ENCODE peak calls at places on chromosome 9, in ten cellular contexts. K, L, X, O, R, G, S, B, Q and P are unnamed samples.
A peak's percentile ranks its signal among the peaks of the same experiment; 100 is the strongest.

GRCh38 chr9:128677787-128678186 is 11.2 kb upstream of the SET start:
- DNase-seq in K (no peak), L (no peak), X (no peak), O (no peak), R (no peak), G (no peak), S (no peak), B (no peak), Q (no peak), P (no peak)

GRCh38 chr9:135512904-135513303 is 8.3 kb upstream of the LCN1 start:
- DNase-seq in K (no peak), L (no peak), X (no peak), O (no peak), R (no peak), G (no peak), S (no peak), B (no peak), Q (no peak), P (no peak)

GRCh38 chr9:133910855-133911514 is 81.1 kb downstream of the VAV2 start:
- DNase-seq in K (no peak), L (no peak), X (no peak), O (no peak), R (no peak), G (no peak), S (no peak), B (no peak), Q (no peak), P (no peak)

GRCh38 chr9:134361426-134361825 is 35.2 kb downstream of the RXRA start:
- DNase-seq in K (no peak), L (no peak), X (no peak), O (no peak), R (no peak), G (no peak), S (no peak), B (no peak), Q (no peak), P (no peak)

GRCh38 chr9:119924736-119925135 is 555.5 kb upstream of the BRINP1 start:
- DNase-seq in K (no peak), L (no peak), X (no peak), O (no peak), R (no peak), G (no peak), S (no peak), B (no peak), Q (no peak), P (no peak)

GRCh38 chr9:106655966-106656365 is 207.0 kb upstream of the ZNF462 start:
- DNase-seq in K (no peak), L (no peak), X (no peak), O (no peak), R (peak; percentile 63), G (no peak), S (no peak), B (no peak), Q (no peak), P (no peak)

GRCh38 chr9:126420643-126421564 is 94.3 kb downstream of the MVB12B start:
- DNase-seq in K (no peak), L (no peak), X (no peak), O (no peak), R (no peak), G (peak; percentile 12), S (no peak), B (no peak), Q (peak; percentile 38), P (no peak)

GRCh38 chr9:13731637-13732036 is 452.1 kb upstream of the MPDZ start:
- DNase-seq in K (no peak), L (no peak), X (no peak), O (no peak), R (no peak), G (no peak), S (no peak), B (no peak), Q (no peak), P (no peak)

GRCh38 chr9:121345070-121345469 is 25.0 kb downstream of the STOM start:
- DNase-seq in K (no peak), L (no peak), X (no peak), O (no peak), R (no peak), G (no peak), S (no peak), B (no peak), Q (no peak), P (no peak)

GRCh38 chr9:80285325-80285724 is 713.6 kb downstream of the TLE4 start:
- DNase-seq in K (no peak), L (no peak), X (no peak), O (peak; percentile 3), R (no peak), G (peak; percentile 56), S (no peak), B (no peak), Q (peak; percentile 2), P (no peak)
- TF ChIP-seq CTCF in K (no peak), L (no peak), X (peak; percentile 20), O (peak; percentile 2), R (peak; percentile 50), G (peak; percentile 63), S (no peak), B (peak; percentile 41), Q (peak; percentile 9), P (peak; percentile 37)

DNA sequence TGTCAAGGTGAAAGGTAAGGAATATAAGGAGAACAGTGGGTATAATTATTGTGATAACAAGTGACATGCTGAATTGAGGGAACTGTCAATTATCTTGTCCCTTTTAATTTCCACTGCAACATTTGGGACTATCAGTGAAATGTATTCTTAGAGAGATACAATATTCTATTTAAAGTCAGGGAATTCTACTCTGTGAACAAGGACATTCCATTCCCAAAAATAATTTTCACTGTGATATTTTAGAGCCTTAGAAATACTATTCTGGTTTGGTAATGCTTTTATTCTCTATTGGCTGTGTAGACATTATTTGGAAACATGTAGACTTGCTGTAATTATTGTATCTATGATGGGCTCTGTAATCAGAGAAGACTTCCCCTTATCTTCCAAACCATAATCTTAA is 248.0 kb upstream of the PCSK5 start:
- DNase-seq in K (no peak), L (no peak), X (no peak), O (no peak), R (no peak), G (no peak), S (no peak), B (no peak), Q (no peak), P (no peak)
- TF ChIP-seq CTCF in K (no peak), L (no peak), X (no peak), O (no peak), R (no peak), G (no peak), S (no peak), B (no peak), Q (no peak), P (no peak)

GRCh38 chr9:33044677-33045282 is 19.7 kb downstream of the DNAJA1 start:
- DNase-seq in K (no peak), L (no peak), X (no peak), O (peak; percentile 22), R (no peak), G (no peak), S (no peak), B (no peak), Q (peak; percentile 33), P (no peak)
- TF ChIP-seq CTCF in K (no peak), L (no peak), X (peak; percentile 11), O (peak; percentile 19), R (peak; percentile 57), G (peak; percentile 53), S (no peak), B (no peak), Q (peak; percentile 34), P (no peak)

GRCh38 chr9:81573415-81574321 is 115.7 kb downstream of the TLE1 start:
- DNase-seq in K (no peak), L (no peak), X (no peak), O (no peak), R (no peak), G (no peak), S (no peak), B (no peak), Q (no peak), P (no peak)
- TF ChIP-seq CTCF in K (no peak), L (no peak), X (no peak), O (no peak), R (no peak), G (peak; percentile 16), S (no peak), B (no peak), Q (no peak), P (peak; percentile 57)

DNA sequence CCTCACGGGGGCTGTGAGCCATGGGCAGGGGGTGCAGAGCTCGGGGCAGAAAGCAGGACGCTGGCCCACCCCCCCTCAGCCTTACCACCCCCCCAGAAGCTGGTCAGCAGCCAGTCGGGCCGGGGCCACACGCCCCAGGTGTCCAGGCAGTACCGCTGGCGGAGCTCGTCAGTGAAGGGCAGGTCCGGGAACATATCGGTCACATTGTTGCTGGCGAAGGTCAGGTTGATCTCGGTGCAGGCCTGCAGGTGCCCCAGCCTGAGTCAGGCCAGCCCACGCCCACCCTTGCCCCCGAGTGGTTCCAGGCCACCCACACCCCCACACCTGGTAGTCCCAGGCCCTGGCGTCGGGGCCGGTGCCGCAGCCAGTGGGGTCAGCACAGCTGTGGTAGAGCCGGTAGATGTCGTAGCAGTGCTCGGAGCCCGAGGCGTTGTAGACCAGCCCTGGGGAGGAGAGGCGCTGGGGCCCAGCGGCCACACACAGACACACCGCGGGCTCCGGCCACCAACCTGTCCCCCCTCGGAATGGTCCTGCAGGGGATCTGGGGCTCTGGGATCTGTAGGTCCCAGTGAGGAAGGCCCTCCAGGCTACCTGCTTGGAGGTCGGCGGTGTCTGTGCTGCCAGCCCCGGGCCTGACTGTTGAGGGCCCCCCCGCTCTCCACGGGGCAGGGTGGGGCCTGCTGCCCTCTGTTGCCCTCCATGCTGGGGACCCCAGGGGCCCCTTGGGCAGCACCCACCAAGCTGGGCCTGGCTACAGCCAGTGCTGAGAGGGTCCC is 2.6 kb downstream of the DPP7 start:
- DNase-seq in K (no peak), L (no peak), X (no peak), O (no peak), R (no peak), G (no peak), S (no peak), B (no peak), Q (no peak), P (no peak)
- TF ChIP-seq CTCF in K (no peak), L (no peak), X (no peak), O (no peak), R (no peak), G (no peak), S (no peak), B (no peak), Q (no peak), P (no peak)